ENCODE peak calls at places on chromosome 1, in four cellular contexts. C is K562, F is GM12878, V is H1. H is an unnamed sample.

GRCh38 chr1:2921970-2922686 is 99.1 kb upstream of the ACTRT2 start:
- DNase-seq in C (peak; percentile 11), F (no peak), V (no peak), H (no peak)

GRCh38 chr1:116763787-116764465 is 9.7 kb downstream of the CD2 start:
- DNase-seq in C (peak; percentile 84), F (no peak), V (no peak), H (peak; percentile 39)

GRCh38 chr1:117824612-117825011 is 104.8 kb downstream of the GDAP2 start:
- DNase-seq in C (no peak), F (no peak), V (no peak), H (no peak)

GRCh38 chr1:36667836-36668235 is 185.1 kb upstream of the CSF3R start:
- DNase-seq in C (no peak), F (no peak), V (no peak), H (no peak)

GRCh38 chr1:222454196-222454595 is 93.7 kb downstream of the HHIPL2 start:
- DNase-seq in C (no peak), F (no peak), V (no peak), H (no peak)

GRCh38 chr1:101291562-101292035 is 54.8 kb downstream of the S1PR1 start:
- DNase-seq in C (no peak), F (no peak), V (no peak), H (peak; percentile 83)

GRCh38 chr1:221714227-221715116 is 27.4 kb downstream of the DUSP10 start:
- DNase-seq in C (peak; percentile 85), F (no peak), V (no peak), H (no peak)

GRCh38 chr1:6208723-6209660 is 3.1 kb downstream of the RNF207 start:
- DNase-seq in C (peak; percentile 82), F (no peak), V (no peak), H (no peak)

GRCh38 chr1:200506471-200506870 is 96.6 kb upstream of the ZNF281 start:
- DNase-seq in C (no peak), F (no peak), V (no peak), H (no peak)

GRCh38 chr1:183407474-183407873 is 10.7 kb downstream of the NMNAT2 start:
- DNase-seq in C (no peak), F (no peak), V (no peak), H (no peak)

GRCh38 chr1:47991187-47991586 is 6.0 kb downstream of the TRABD2B start:
- DNase-seq in C (no peak), F (no peak), V (no peak), H (no peak)

GRCh38 chr1:230753586-230754251 is 6.5 kb downstream of the CAPN9 start:
- DNase-seq in C (peak; percentile 41), F (no peak), V (peak; percentile 54), H (peak; percentile 30)

GRCh38 chr1:7589774-7590425 is 181.2 kb upstream of the VAMP3 start:
- DNase-seq in C (no peak), F (no peak), V (no peak), H (no peak)

GRCh38 chr1:90706437-90707362 is 10.4 kb downstream of the BARHL2 start:
- DNase-seq in C (peak; percentile 23), F (no peak), V (no peak), H (peak; percentile 5)

GRCh38 chr1:55038552-55038838 is 853 bp upstream of the PCSK9 start:
- DNase-seq in C (no peak), F (no peak), V (no peak), H (peak; percentile 34)

GRCh38 chr1:3403388-3404179 is 50.9 kb upstream of the ARHGEF16 start:
- DNase-seq in C (no peak), F (no peak), V (peak; percentile 25), H (peak; percentile 11)

GRCh38 chr1:153612755-153613331 is at the start of gene S100A16:
- DNase-seq in C (no peak), F (no peak), V (no peak), H (no peak)

GRCh38 chr1:3292868-3293562 is 161.4 kb upstream of the ARHGEF16 start:
- DNase-seq in C (no peak), F (no peak), V (no peak), H (peak; percentile 92)

GRCh38 chr1:12501661-12502060 is 116.3 kb downstream of the DHRS3 start:
- DNase-seq in C (no peak), F (no peak), V (no peak), H (no peak)

GRCh38 chr1:163970699-163971098 is 588.3 kb upstream of the PBX1 start:
- DNase-seq in C (no peak), F (no peak), V (no peak), H (no peak)

GRCh38 chr1:211828584-211829342 is 1.8 kb downstream of the LPGAT1 start:
- DNase-seq in C (no peak), F (no peak), V (no peak), H (peak; percentile 5)

GRCh38 chr1:197921235-197922069 is 4.3 kb downstream of the LHX9 start:
- DNase-seq in C (no peak), F (no peak), V (no peak), H (no peak)

GRCh38 chr1:236425031-236425663 is 31.1 kb downstream of the EDARADD start:
- DNase-seq in C (peak; percentile 38), F (peak; percentile 42), V (no peak), H (peak; percentile 46)

GRCh38 chr1:214259353-214259982 is 21.5 kb upstream of the SMYD2 start:
- DNase-seq in C (no peak), F (no peak), V (no peak), H (no peak)

GRCh38 chr1:221994939-221995338 is 253.1 kb upstream of the DUSP10 start:
- DNase-seq in C (no peak), F (no peak), V (no peak), H (no peak)

GRCh38 chr1:20552728-20553571 is 577 bp downstream of the FAM43B start:
- DNase-seq in C (no peak), F (no peak), V (no peak), H (no peak)

GRCh38 chr1:94025383-94026340 is 95.3 kb downstream of the ABCA4 start:
- DNase-seq in C (peak; percentile 52), F (peak; percentile 20), V (no peak), H (peak; percentile 69)

GRCh38 chr1:151314137-151314875 is 12.9 kb downstream of the PI4KB start:
- DNase-seq in C (no peak), F (no peak), V (no peak), H (peak; percentile 15)

GRCh38 chr1:15446212-15446611 is 8.0 kb downstream of the CTRC start:
- DNase-seq in C (no peak), F (no peak), V (no peak), H (no peak)

GRCh38 chr1:110829955-110830553 is 42.9 kb upstream of the CD53 start:
- DNase-seq in C (peak; percentile 68), F (peak; percentile 37), V (peak; percentile 15), H (peak; percentile 54)

DNA sequence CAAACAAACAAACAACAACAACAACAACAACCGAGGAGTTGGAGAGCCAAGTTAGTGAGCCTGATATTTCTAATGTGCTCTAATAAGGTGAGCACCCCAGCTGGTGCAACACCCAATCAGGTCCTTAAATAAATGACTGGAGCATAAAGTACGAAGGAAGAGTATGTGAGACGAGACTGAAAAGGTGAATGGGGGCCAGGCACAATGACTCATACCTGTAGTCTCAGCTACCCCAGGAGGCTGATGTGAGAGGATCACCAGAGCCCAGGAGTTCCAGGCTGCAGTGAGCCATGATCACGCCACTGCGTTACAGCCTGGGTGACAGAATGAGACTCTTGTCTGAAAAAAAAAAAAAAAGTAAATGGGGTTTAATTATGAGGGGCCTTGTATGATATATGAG is 152.0 kb upstream of the ZRANB2 start:
- DNase-seq in C (no peak), F (no peak), V (no peak), H (no peak)
- TF ChIP-seq SRF in C (no peak), F (no peak), V (no peak), H (no peak)

DNA sequence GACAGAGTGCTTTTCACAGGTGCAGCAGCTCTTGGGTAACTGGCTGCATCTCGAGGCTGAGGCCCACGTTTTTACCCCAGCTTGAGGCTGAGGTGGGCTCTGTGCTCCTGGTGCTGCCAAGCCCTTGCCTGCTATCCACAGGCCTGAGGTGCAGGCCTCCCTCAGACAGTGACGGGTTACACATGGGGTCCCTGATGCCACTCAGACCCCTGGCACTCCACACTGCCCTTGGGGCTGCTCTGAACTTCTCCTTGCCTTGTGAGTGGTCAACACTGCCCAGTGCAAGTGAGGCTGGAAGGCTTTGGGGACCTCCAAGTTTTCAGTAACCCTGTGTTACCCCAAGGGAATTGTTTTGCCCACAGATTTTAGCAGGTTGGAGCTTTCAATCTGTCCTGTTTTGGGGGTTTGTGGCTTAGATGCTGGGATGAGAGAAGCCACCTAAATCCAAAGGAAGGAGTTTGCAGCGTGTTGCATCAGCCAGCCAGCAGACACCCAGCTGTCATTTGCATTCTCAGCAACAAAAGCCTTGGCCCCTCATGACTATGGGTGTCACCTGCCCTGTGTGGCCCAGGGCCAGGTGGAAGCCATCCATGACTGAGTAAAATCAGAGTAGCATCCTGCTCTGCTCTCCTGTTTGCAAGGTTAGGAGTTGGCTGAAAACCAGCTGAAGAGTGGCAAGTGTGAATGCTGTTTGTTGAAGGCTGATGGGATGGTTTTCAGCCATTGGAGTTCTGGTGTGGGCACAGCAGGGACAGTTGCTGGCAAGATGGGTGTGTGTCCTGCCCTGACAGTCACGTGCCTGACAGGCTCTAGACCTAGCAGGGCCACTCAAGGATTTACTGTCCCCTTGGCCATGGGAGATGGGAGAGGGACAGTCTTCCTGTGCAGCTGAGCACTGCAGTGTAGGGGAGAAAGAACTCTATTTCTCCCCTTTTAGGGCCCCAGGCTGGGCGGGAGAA is 3.2 kb downstream of the RNF187 start:
- DNase-seq in C (peak; percentile 64), F (no peak), V (no peak), H (no peak)
- TF ChIP-seq GABPA in C (peak; percentile 38), F (no peak), V (no peak), H (no peak)

GRCh38 chr1:181936269-181936668 is 125.2 kb downstream of the ZNF648 start:
- DNase-seq in C (no peak), F (no peak), V (no peak), H (no peak)

GRCh38 chr1:181931873-181932272 is 129.6 kb downstream of the ZNF648 start:
- DNase-seq in C (no peak), F (no peak), V (no peak), H (no peak)

DNA sequence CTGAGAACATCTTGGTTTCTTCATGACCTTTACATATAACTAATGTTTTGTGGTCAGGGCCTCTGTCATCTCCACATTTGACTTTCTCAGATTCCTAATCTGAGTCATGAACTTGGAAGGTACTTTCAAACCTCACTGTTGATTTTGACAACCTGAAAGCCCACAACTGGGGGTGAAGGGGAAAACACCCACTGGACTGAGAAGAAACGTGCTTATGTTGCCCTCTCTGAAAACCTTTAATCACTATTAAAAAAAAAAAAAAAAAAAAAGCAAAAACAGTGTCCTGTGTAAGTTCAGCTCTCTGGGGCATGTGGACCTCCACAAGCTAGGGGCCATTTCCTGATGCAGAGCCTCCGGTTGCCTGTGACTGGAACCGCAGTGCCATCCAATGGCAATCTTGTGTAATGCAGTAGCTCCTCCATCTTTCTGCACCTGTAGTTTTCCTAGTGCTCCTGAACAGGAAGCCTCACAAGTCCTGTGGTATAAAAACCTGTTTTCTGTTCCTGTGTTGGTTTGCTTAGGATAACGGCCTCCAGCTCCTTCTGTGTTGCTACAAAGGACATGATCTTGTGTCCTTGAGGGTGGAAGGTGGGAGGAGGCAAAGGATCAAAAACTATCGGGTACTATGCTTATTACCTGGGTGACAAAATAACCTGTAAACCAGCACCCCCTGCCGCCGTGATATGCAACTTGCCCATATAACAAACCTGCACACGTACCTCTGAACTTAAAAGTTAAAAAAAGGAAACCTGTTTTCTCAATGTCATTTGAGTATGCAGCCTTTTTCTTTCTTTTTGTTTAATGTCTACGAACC is 124.5 kb downstream of the ZNF648 start:
- DNase-seq in C (peak; percentile 82), F (peak; percentile 86), V (peak; percentile 77), H (peak; percentile 57)
- TF ChIP-seq KDM1A in C (no peak), F (no peak), V (no peak), H (no peak)

DNA sequence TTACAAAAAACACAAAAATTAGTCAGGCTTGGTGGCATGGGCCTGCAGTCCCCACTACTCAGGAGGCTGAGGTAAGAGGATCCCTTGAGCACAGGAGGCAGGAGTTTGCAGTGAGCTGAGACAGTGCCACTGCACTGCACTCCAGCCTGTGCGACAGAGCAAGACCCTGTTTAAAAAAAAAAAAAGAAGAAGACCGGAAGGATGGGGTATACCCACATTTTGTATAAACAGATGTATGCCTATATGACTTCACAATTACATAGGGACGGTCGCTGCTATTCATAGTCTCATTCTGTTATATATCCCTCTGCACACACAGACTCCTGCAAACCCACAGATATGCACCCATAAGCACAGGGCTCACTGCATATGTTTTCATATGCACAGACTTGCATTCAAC is 12.7 kb downstream of the LCK start:
- DNase-seq in C (no peak), F (no peak), V (no peak), H (no peak)
- TF ChIP-seq SRF in C (no peak), F (no peak), V (no peak), H (no peak)